ENCODE peak calls at places on chromosomes 11 and 22, in seven cellular contexts. C, W, N, G, X, I and D are unnamed samples.
A peak's percentile ranks its signal among the peaks of the same experiment; 100 is the strongest.

GRCh38 chr11:22787565-22788162 is 41.9 kb downstream of the SVIP start:
- DNase-seq in C (peak; percentile 79), W (peak; percentile 34), N (peak; percentile 41), G (peak; percentile 46), X (peak; percentile 43), I (peak; percentile 36), D (no peak)

GRCh38 chr11:123518496-123519054 is 88.5 kb downstream of the GRAMD1B start:
- DNase-seq in C (no peak), W (no peak), N (no peak), G (peak; percentile 5), X (peak; percentile 33), I (no peak), D (no peak)

GRCh38 chr22:35589071-35589735 is 27.9 kb downstream of the MB start:
- DNase-seq in C (no peak), W (peak; percentile 77), N (no peak), G (peak; percentile 91), X (no peak), I (no peak), D (no peak)

GRCh38 chr11:113540416-113541330 is 65.5 kb upstream of the DRD2 start:
- DNase-seq in C (no peak), W (no peak), N (peak; percentile 38), G (no peak), X (no peak), I (no peak), D (no peak)

GRCh38 chr11:131622193-131622592 is 251.8 kb downstream of the NTM start:
- DNase-seq in C (no peak), W (no peak), N (no peak), G (no peak), X (no peak), I (no peak), D (no peak)

GRCh38 chr11:57479925-57480324 is 19.6 kb downstream of the RTN4RL2 start:
- DNase-seq in C (no peak), W (no peak), N (no peak), G (no peak), X (no peak), I (no peak), D (no peak)

GRCh38 chr11:18209058-18209457 is 27.5 kb downstream of the SAA4 start:
- DNase-seq in C (no peak), W (no peak), N (no peak), G (no peak), X (no peak), I (no peak), D (no peak)

GRCh38 chr11:130650456-130651068 is 202.1 kb downstream of the ADAMTS15 start:
- DNase-seq in C (no peak), W (no peak), N (no peak), G (peak; percentile 43), X (no peak), I (no peak), D (no peak)

GRCh38 chr11:68942090-68942620 is 38.5 kb downstream of the IGHMBP2 start:
- DNase-seq in C (no peak), W (no peak), N (no peak), G (peak; percentile 30), X (no peak), I (no peak), D (no peak)

GRCh38 chr11:69375316-69376154 is 81.6 kb downstream of the MYEOV start:
- DNase-seq in C (no peak), W (no peak), N (no peak), G (no peak), X (no peak), I (no peak), D (no peak)

GRCh38 chr11:460331-461199 is 10.5 kb downstream of the PTDSS2 start:
- DNase-seq in C (no peak), W (no peak), N (no peak), G (no peak), X (no peak), I (no peak), D (no peak)

GRCh38 chr22:21947040-21948014 is 5.3 kb downstream of the PPM1F start:
- DNase-seq in C (no peak), W (no peak), N (no peak), G (peak; percentile 55), X (no peak), I (no peak), D (no peak)

GRCh38 chr22:27246558-27246957 is 555.0 kb downstream of the MN1 start:
- DNase-seq in C (no peak), W (no peak), N (no peak), G (no peak), X (no peak), I (no peak), D (no peak)

GRCh38 chr11:63999349-64000025 is 13.2 kb downstream of the OTUB1 start:
- DNase-seq in C (no peak), W (peak; percentile 64), N (no peak), G (no peak), X (peak; percentile 45), I (peak; percentile 88), D (peak; percentile 68)

GRCh38 chr11:8056810-8057463 is 24.1 kb upstream of the TUB start:
- DNase-seq in C (peak; percentile 12), W (peak; percentile 61), N (no peak), G (peak; percentile 86), X (no peak), I (no peak), D (no peak)

GRCh38 chr22:41833369-41834004 is 582 bp downstream of the SREBF2 start:
- DNase-seq in C (peak; percentile 40), W (peak; percentile 72), N (no peak), G (peak; percentile 25), X (peak; percentile 65), I (peak; percentile 61), D (peak; percentile 81)

GRCh38 chr11:123493393-123494063 is 63.5 kb downstream of the GRAMD1B start:
- DNase-seq in C (no peak), W (no peak), N (no peak), G (no peak), X (no peak), I (no peak), D (no peak)

GRCh38 chr22:44689173-44689572 is 12.8 kb upstream of the PRR5 start:
- DNase-seq in C (no peak), W (no peak), N (no peak), G (no peak), X (no peak), I (no peak), D (no peak)